ENCODE peak calls at places on chromosomes 4 and X, in seven cellular contexts. V is MM.1S, P is PC-3, H is GM23248, T is OCI-LY7, E is GM23338, D is hepatocyte. X is an unnamed sample.

GRCh38 chr4:139245590-139245989 is 34.4 kb downstream of the MGARP start:
- DNase-seq in V (no peak), P (peak), H (peak), T (no peak), E (no peak), D (no peak), X (no peak)

GRCh38 chr4:101942891-101943290 is 152.4 kb downstream of the BANK1 start:
- DNase-seq in V (no peak), P (no peak), H (no peak), T (no peak), E (no peak), D (no peak), X (no peak)

GRCh38 chr4:122854860-122855259 is 28.2 kb downstream of the FGF2 start:
- DNase-seq in V (no peak), P (no peak), H (no peak), T (no peak), E (no peak), D (no peak), X (peak)

GRCh38 chr4:10032625-10033024 is 11.3 kb upstream of the SLC2A9 start:
- DNase-seq in V (no peak), P (peak), H (peak), T (no peak), E (no peak), D (no peak), X (no peak)

GRCh38 chrX:10022580-10023245 is 55.6 kb downstream of the CLDN34 start:
- DNase-seq in V (no peak), P (no peak), H (peak), T (no peak), E (no peak), D (no peak), X (no peak)

GRCh38 chr4:183182873-183183725 is 84.0 kb downstream of the WWC2 start:
- DNase-seq in V (peak), P (peak), H (peak), T (no peak), E (peak), D (peak), X (peak)

GRCh38 chrX:153818571-153819397 is 11.6 kb downstream of the PDZD4 start:
- DNase-seq in V (no peak), P (peak), H (peak), T (no peak), E (peak), D (peak), X (peak)

GRCh38 chr4:52904421-52904820 is 42.3 kb downstream of the RASL11B start:
- DNase-seq in V (no peak), P (no peak), H (peak), T (no peak), E (no peak), D (no peak), X (no peak)

GRCh38 chr4:100118213-100118612 is 72.1 kb downstream of the DDIT4L start:
- DNase-seq in V (no peak), P (no peak), H (peak), T (no peak), E (no peak), D (no peak), X (no peak)

GRCh38 chrX:115960440-115961084 is 210.0 kb upstream of the AGTR2 start:
- DNase-seq in V (no peak), P (peak), H (no peak), T (no peak), E (no peak), D (peak), X (no peak)

GRCh38 chr4:7752649-7753048 is 187.0 kb downstream of the AFAP1 start:
- DNase-seq in V (no peak), P (no peak), H (peak), T (no peak), E (no peak), D (no peak), X (no peak)

GRCh38 chr4:152777488-152777887 is 2.0 kb downstream of the TIGD4 start:
- DNase-seq in V (no peak), P (no peak), H (no peak), T (no peak), E (no peak), D (no peak), X (no peak)

GRCh38 chr4:87152310-87153061 is 67.9 kb downstream of the KLHL8 start:
- DNase-seq in V (no peak), P (no peak), H (no peak), T (no peak), E (peak), D (no peak), X (peak)

GRCh38 chrX:70176938-70177533 is at the start of gene DGAT2L6:
- DNase-seq in V (no peak), P (no peak), H (no peak), T (no peak), E (no peak), D (no peak), X (no peak)

GRCh38 chr4:16116019-16116418 is 32.2 kb upstream of the PROM1 start:
- DNase-seq in V (no peak), P (no peak), H (no peak), T (no peak), E (no peak), D (no peak), X (no peak)

GRCh38 chr4:56728512-56728911 is 47.4 kb upstream of the HOPX start:
- DNase-seq in V (no peak), P (peak), H (peak), T (no peak), E (no peak), D (peak), X (no peak)

GRCh38 chr4:122896270-122896669 is 26.1 kb downstream of the NUDT6 start:
- DNase-seq in V (no peak), P (no peak), H (no peak), T (no peak), E (no peak), D (no peak), X (no peak)

GRCh38 chr4:3709846-3710441 is 56.2 kb upstream of the ADRA2C start:
- DNase-seq in V (no peak), P (no peak), H (no peak), T (no peak), E (no peak), D (no peak), X (no peak)

GRCh38 chrX:10617964-10618342 is 2.4 kb downstream of the MID1 start:
- DNase-seq in V (no peak), P (peak), H (peak), T (no peak), E (no peak), D (no peak), X (no peak)

GRCh38 chr4:14441550-14441949 is 560.7 kb upstream of the CPEB2 start:
- DNase-seq in V (no peak), P (no peak), H (no peak), T (no peak), E (no peak), D (no peak), X (peak)

GRCh38 chr4:78870056-78870455 is 69.2 kb downstream of the PAQR3 start:
- DNase-seq in V (no peak), P (no peak), H (peak), T (no peak), E (no peak), D (no peak), X (no peak)

GRCh38 chr4:183718876-183719275 is 59.8 kb downstream of the TRAPPC11 start:
- DNase-seq in V (no peak), P (no peak), H (no peak), T (no peak), E (no peak), D (no peak), X (no peak)

GRCh38 chr4:59570850-59571476 is 1629.2 kb upstream of the ADGRL3 start:
- DNase-seq in V (peak), P (no peak), H (no peak), T (peak), E (no peak), D (no peak), X (no peak)

GRCh38 chr4:108166038-108166437 is 2.7 kb downstream of the LEF1 start:
- DNase-seq in V (peak), P (no peak), H (no peak), T (peak), E (peak), D (no peak), X (peak)

GRCh38 chr4:51859476-51860032 is 16.6 kb downstream of the DCUN1D4 start:
- DNase-seq in V (no peak), P (no peak), H (no peak), T (no peak), E (no peak), D (no peak), X (no peak)

GRCh38 chr4:80140237-80140636 is 57.1 kb upstream of the PRDM8 start:
- DNase-seq in V (no peak), P (no peak), H (no peak), T (no peak), E (no peak), D (no peak), X (no peak)

GRCh38 chr4:185774815-185775684 is 36.9 kb downstream of the SORBS2 start:
- DNase-seq in V (no peak), P (peak), H (peak), T (no peak), E (peak), D (peak), X (peak)

GRCh38 chr4:146981651-146982050 is 36.0 kb upstream of the TTC29 start:
- DNase-seq in V (no peak), P (no peak), H (peak), T (no peak), E (no peak), D (peak), X (peak)

GRCh38 chrX:21798677-21799219 is 40.7 kb upstream of the MBTPS2 start:
- DNase-seq in V (no peak), P (peak), H (peak), T (no peak), E (no peak), D (peak), X (no peak)

GRCh38 chr4:87886083-87886482 is 53.3 kb downstream of the MEPE start:
- DNase-seq in V (no peak), P (no peak), H (no peak), T (no peak), E (no peak), D (no peak), X (no peak)

GRCh38 chr4:111040904-111041303 is 418.0 kb upstream of the PITX2 start:
- DNase-seq in V (no peak), P (no peak), H (peak), T (no peak), E (no peak), D (no peak), X (no peak)

GRCh38 chrX:136659174-136659573 is 11.2 kb downstream of the CD40LG start:
- DNase-seq in V (no peak), P (no peak), H (no peak), T (no peak), E (no peak), D (no peak), X (no peak)

GRCh38 chr4:78213218-78213617 is 156.1 kb downstream of the FRAS1 start:
- DNase-seq in V (no peak), P (no peak), H (no peak), T (no peak), E (no peak), D (no peak), X (no peak)

GRCh38 chr4:30828290-30828926 is 108.2 kb downstream of the PCDH7 start:
- DNase-seq in V (no peak), P (no peak), H (no peak), T (no peak), E (no peak), D (no peak), X (no peak)

GRCh38 chrX:20514358-20514757 is 247.6 kb upstream of the RPS6KA3 start:
- DNase-seq in V (no peak), P (peak), H (peak), T (no peak), E (no peak), D (no peak), X (no peak)

GRCh38 chr4:119490335-119490734 is 138.3 kb downstream of the PDE5A start:
- DNase-seq in V (no peak), P (peak), H (peak), T (peak), E (peak), D (peak), X (peak)

GRCh38 chr4:16026155-16026761 is 57.6 kb downstream of the PROM1 start:
- DNase-seq in V (peak), P (peak), H (peak), T (peak), E (peak), D (peak), X (peak)

GRCh38 chr4:168643796-168644159 is 146.9 kb downstream of the PALLD start:
- DNase-seq in V (no peak), P (no peak), H (no peak), T (no peak), E (no peak), D (no peak), X (no peak)

DNA sequence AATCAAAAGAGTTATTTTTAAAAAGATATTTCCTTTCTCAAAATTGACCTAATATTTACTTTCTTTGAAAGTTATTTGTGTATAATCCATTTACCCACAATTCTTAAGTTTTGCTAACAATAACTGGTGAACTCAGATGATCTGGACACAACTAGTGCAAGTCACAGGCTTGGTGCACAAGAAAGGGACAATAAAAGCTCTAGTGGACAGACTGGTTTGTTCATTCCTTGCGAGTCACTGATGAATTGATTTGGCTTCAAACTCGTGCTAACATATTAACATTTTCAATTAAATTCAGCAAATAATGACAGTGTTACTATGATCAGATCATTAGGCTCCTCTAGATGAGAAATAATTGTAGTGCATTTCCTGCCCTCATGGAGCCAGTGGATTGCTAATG is 169.2 kb downstream of the BMPR1B start:
- DNase-seq in V (no peak), P (peak), H (no peak), T (no peak), E (no peak), D (no peak), X (no peak)
- H3K4me2 ChIP-seq in V (no peak), P (peak), H (no peak), T (no peak), E (no peak), D (no peak), X (no peak)

DNA sequence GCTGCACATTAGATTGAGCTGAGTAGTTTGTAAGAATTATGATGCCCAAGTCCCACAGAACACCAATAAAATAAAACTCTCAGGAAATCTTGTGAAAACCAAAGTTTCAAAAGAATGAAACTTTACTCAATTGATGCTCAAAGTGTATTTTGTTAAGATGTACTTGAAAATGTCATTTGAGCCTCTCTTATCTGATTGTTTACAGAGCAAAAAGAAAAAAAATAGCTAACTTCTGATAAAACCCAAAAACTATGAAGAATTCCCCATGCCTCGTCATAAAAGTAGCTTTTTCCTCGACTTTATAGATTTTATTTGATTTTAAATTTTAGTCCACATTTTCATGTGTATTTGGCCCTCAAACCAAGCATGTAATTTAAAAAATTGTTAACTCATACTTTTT is 521.5 kb upstream of the FTHL17 start:
- DNase-seq in V (no peak), P (no peak), H (no peak), T (no peak), E (no peak), D (no peak), X (no peak)
- TF ChIP-seq EZH2phosphoT487 in V (no peak), P (no peak), H (no peak), T (no peak), E (no peak), D (no peak), X (no peak)

GRCh38 chr4:85774489-85774888 is 299.5 kb downstream of the ARHGAP24 start:
- DNase-seq in V (no peak), P (no peak), H (no peak), T (no peak), E (peak), D (no peak), X (no peak)

GRCh38 chr4:85773372-85773771 is 298.4 kb downstream of the ARHGAP24 start:
- DNase-seq in V (no peak), P (no peak), H (no peak), T (no peak), E (peak), D (no peak), X (no peak)

GRCh38 chr4:85776091-85776490 is 301.1 kb downstream of the ARHGAP24 start:
- DNase-seq in V (no peak), P (peak), H (no peak), T (no peak), E (no peak), D (no peak), X (no peak)

GRCh38 chr4:85772470-85772869 is 297.5 kb downstream of the ARHGAP24 start:
- DNase-seq in V (no peak), P (no peak), H (peak), T (no peak), E (no peak), D (no peak), X (no peak)

GRCh38 chr4:85774000-85774399 is 299.1 kb downstream of the ARHGAP24 start:
- DNase-seq in V (no peak), P (no peak), H (no peak), T (no peak), E (no peak), D (no peak), X (no peak)
- H2AFZ ChIP-seq in V (no peak), P (no peak), H (no peak), T (no peak), E (peak), D (no peak), X (peak)

GRCh38 chr4:124307143-124307542 is 405.4 kb downstream of the ANKRD50 start:
- DNase-seq in V (no peak), P (no peak), H (no peak), T (no peak), E (no peak), D (no peak), X (no peak)

GRCh38 chr4:124306352-124306751 is 406.2 kb downstream of the ANKRD50 start:
- DNase-seq in V (no peak), P (no peak), H (no peak), T (no peak), E (no peak), D (no peak), X (no peak)

GRCh38 chr4:124304936-124305335 is 407.6 kb downstream of the ANKRD50 start:
- DNase-seq in V (no peak), P (no peak), H (no peak), T (no peak), E (no peak), D (no peak), X (no peak)
- H3K4me2 ChIP-seq in V (no peak), P (no peak), H (no peak), T (no peak), E (no peak), D (no peak), X (no peak)

GRCh38 chrX:149639568-149639967 is 8.0 kb upstream of the TMEM185A start:
- DNase-seq in V (no peak), P (no peak), H (no peak), T (no peak), E (no peak), D (no peak), X (no peak)
- TF ChIP-seq EZH2phosphoT487 in V (no peak), P (no peak), H (no peak), T (no peak), E (no peak), D (no peak), X (no peak)

GRCh38 chrX:40106677-40107290 is 9.0 kb upstream of the BCOR start:
- DNase-seq in V (no peak), P (no peak), H (peak), T (no peak), E (peak), D (no peak), X (no peak)
- H2AFZ ChIP-seq in V (peak), P (peak), H (peak), T (no peak), E (no peak), D (peak), X (no peak)

GRCh38 chr4:40201898-40202297 is 5.1 kb downstream of the RHOH start:
- DNase-seq in V (no peak), P (no peak), H (no peak), T (peak), E (no peak), D (no peak), X (no peak)
- H3K4me2 ChIP-seq in V (peak), P (no peak), H (no peak), T (peak), E (no peak), D (no peak), X (no peak)

GRCh38 chr4:136908122-136908521 is 624.2 kb downstream of the PCDH18 start:
- DNase-seq in V (no peak), P (no peak), H (no peak), T (no peak), E (peak), D (no peak), X (peak)
- TF ChIP-seq EZH2phosphoT487 in V (no peak), P (no peak), H (no peak), T (no peak), E (no peak), D (no peak), X (no peak)